ENCODE peak calls at places on chromosomes 1 and 21, in four cellular contexts. W is lower lobe of right lung, V is left ventricle myocardium inferior, M is H7. N is an unnamed sample.

GRCh38 chr21:15638856-15639549 is 90.8 kb upstream of the USP25 start:
- DNase-seq in M (no peak), W (peak; percentile 81), V (no peak), N (no peak)

GRCh38 chr1:37177230-37177864 is 143.0 kb upstream of the GRIK3 start:
- DNase-seq in W (peak; percentile 53), M (peak; percentile 66), V (no peak), N (peak; percentile 90)

GRCh38 chr1:3671371-3672180 is 19.3 kb downstream of the TP73 start:
- DNase-seq in V (peak; percentile 10), M (no peak), W (peak; percentile 50), N (peak; percentile 66)

GRCh38 chr1:185317886-185318310 is 855 bp upstream of the IVNS1ABP start:
- DNase-seq in V (no peak), M (peak; percentile 63), W (no peak), N (peak; percentile 70)

GRCh38 chr1:183622884-183623785 is 12.4 kb downstream of the ARPC5 start:
- DNase-seq in W (peak; percentile 53), V (peak; percentile 33), M (peak; percentile 69), N (peak; percentile 82)

GRCh38 chr21:43903451-43904091 is 38.5 kb downstream of the AGPAT3 start:
- DNase-seq in V (peak; percentile 52), W (peak; percentile 86), M (peak; percentile 67), N (no peak)

GRCh38 chr1:55322842-55323241 is 107.7 kb upstream of the USP24 start:
- DNase-seq in M (no peak), W (no peak), V (no peak), N (no peak)

GRCh38 chr1:5889462-5889861 is 102.8 kb downstream of the NPHP4 start:
- DNase-seq in W (peak; percentile 25), M (no peak), V (no peak), N (no peak)

GRCh38 chr1:230427981-230428380 is 1.8 kb upstream of the PGBD5 start:
- DNase-seq in W (no peak), M (peak; percentile 70), V (no peak), N (peak; percentile 64)

GRCh38 chr21:34202553-34203332 is 129.4 kb downstream of the MRPS6 start:
- DNase-seq in W (peak; percentile 68), M (peak; percentile 73), V (peak; percentile 25), N (peak; percentile 86)

GRCh38 chr1:221089803-221090202 is 210.6 kb downstream of the HLX start:
- DNase-seq in M (no peak), V (no peak), W (no peak), N (no peak)

GRCh38 chr1:204302769-204303168 is 57.0 kb downstream of the PLEKHA6 start:
- DNase-seq in V (no peak), M (no peak), W (no peak), N (no peak)

GRCh38 chr1:159935719-159936283 is 9.6 kb downstream of the IGSF9 start:
- DNase-seq in M (peak; percentile 57), V (no peak), W (no peak), N (no peak)

GRCh38 chr1:22680736-22681135 is 27.7 kb downstream of the C1QB start:
- DNase-seq in W (no peak), M (no peak), V (no peak), N (no peak)

GRCh38 chr1:8023995-8024313 is 2.2 kb downstream of the ERRFI1 start:
- DNase-seq in V (no peak), W (no peak), M (no peak), N (no peak)

GRCh38 chr1:150233359-150234308 is 2.3 kb downstream of the ANP32E start:
- DNase-seq in V (no peak), W (no peak), M (no peak), N (peak; percentile 41)

GRCh38 chr1:7454895-7455784 is 316.0 kb upstream of the VAMP3 start:
- DNase-seq in W (no peak), V (no peak), M (no peak), N (no peak)

GRCh38 chr1:114482585-114482984 is 28.4 kb downstream of the TRIM33 start:
- DNase-seq in M (no peak), W (no peak), V (no peak), N (no peak)

GRCh38 chr1:15807121-15807520 is 328 bp downstream of the UQCRHL start:
- DNase-seq in V (no peak), M (no peak), W (no peak), N (no peak)

GRCh38 chr1:154474802-154475201 is 27.2 kb upstream of the TDRD10 start:
- DNase-seq in W (peak; percentile 75), M (no peak), V (no peak), N (no peak)

GRCh38 chr1:20187813-20188454 is 1.6 kb upstream of the PLA2G2C start:
- DNase-seq in W (no peak), M (no peak), V (no peak), N (no peak)

GRCh38 chr21:42614811-42615342 is 38.5 kb upstream of the PDE9A start:
- DNase-seq in W (peak; percentile 67), V (no peak), M (peak; percentile 74), N (peak; percentile 59)

GRCh38 chr1:70486676-70487470 is 75.8 kb downstream of the CTH start:
- DNase-seq in W (no peak), M (no peak), V (no peak), N (no peak)

GRCh38 chr1:94720091-94720793 is 99.9 kb upstream of the SLC44A3 start:
- DNase-seq in W (peak; percentile 75), V (no peak), M (no peak), N (no peak)

GRCh38 chr1:29981586-29982239 is 741.7 kb downstream of the MATN1 start:
- DNase-seq in M (peak; percentile 38), W (no peak), V (no peak), N (peak; percentile 41)

GRCh38 chr1:27522148-27522859 is 32.3 kb upstream of the WASF2 start:
- DNase-seq in M (no peak), V (no peak), W (peak; percentile 70), N (no peak)

GRCh38 chr1:112685913-112686312 is 11.5 kb downstream of the MOV10 start:
- DNase-seq in M (peak; percentile 15), V (no peak), W (no peak), N (no peak)

GRCh38 chr1:67801903-67802302 is 31.4 kb downstream of the GNG12 start:
- DNase-seq in V (no peak), M (no peak), W (no peak), N (no peak)

GRCh38 chr21:45001134-45002095 is 61.6 kb downstream of the SLX9 start:
- DNase-seq in W (peak; percentile 47), V (peak; percentile 62), M (no peak), N (no peak)

GRCh38 chr1:180633092-180634045 is 1.5 kb downstream of the XPR1 start:
- DNase-seq in V (no peak), W (no peak), M (no peak), N (no peak)
- H3K4me3 ChIP-seq in V (peak overlapping the region; percentile 80), W (peak overlapping the region; percentile 95), M (peak overlapping the region; percentile 86), N (peak overlapping the region; percentile 98)

GRCh38 chr1:85048296-85049064 is at the start of gene MCOLN3:
- DNase-seq in W (peak; percentile 58), M (peak; percentile 82), V (peak; percentile 17), N (peak; percentile 86)
- H3K4me3 ChIP-seq in W (peak within 1 kb of the TSS; percentile 59), M (peak within 1 kb of the TSS; percentile 55), V (peak within 1 kb of the TSS; percentile 67), N (peak within 1 kb of the TSS; percentile 73)

GRCh38 chr1:47183308-47184089 is 6.3 kb downstream of the PDZK1IP1 start:
- DNase-seq in M (peak; percentile 35), V (no peak), W (no peak), N (no peak)

GRCh38 chr1:47182681-47183235 is 7.1 kb downstream of the PDZK1IP1 start:
- DNase-seq in M (peak; percentile 35), V (no peak), W (no peak), N (no peak)

GRCh38 chr1:47180603-47181094 is 9.2 kb downstream of the PDZK1IP1 start:
- DNase-seq in V (no peak), M (no peak), W (no peak), N (no peak)

GRCh38 chr1:47181095-47181954 is 8.5 kb downstream of the PDZK1IP1 start:
- DNase-seq in V (no peak), W (no peak), M (peak; percentile 84), N (peak; percentile 72)

DNA sequence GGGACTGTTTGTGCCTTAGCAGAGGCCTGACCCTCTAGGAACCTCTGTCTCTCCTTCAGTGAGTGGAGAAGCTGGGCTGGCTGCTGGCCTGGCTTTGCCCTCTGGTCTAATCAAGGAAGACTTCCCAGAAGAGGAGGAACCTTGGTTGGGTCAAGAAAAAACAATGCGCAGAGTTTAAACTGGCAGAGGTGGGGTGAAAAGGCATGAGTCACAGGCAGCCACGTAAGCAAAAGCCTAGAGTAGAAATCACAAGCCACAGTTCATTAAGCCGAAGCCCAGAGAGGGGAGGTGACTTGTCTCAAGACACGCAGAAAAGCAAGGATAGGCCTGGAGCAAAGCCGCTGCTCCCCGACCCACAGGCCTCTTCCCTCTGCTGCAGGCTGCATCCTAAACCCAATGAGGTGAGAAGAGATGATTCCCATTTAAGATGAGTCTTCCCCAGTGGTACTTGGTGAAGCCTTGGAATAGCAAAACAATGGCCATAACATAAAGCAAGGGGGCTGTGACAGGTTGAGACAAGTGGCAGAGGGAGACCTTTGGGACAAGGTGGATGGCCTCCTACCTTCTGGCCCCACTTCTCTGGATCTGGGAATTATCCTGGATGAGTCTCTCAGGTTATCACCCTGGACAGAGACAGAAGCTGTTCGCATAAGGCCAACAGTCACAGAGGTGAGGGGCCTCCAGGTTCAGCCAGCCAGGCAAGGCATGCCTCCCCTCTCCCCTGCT is 7.7 kb downstream of the PDZK1IP1 start:
- DNase-seq in V (no peak), M (no peak), W (no peak), N (no peak)
- H3K4me3 ChIP-seq in V (no peak overlapping the region), M (no peak overlapping the region), W (no peak overlapping the region), N (no peak overlapping the region)

DNA sequence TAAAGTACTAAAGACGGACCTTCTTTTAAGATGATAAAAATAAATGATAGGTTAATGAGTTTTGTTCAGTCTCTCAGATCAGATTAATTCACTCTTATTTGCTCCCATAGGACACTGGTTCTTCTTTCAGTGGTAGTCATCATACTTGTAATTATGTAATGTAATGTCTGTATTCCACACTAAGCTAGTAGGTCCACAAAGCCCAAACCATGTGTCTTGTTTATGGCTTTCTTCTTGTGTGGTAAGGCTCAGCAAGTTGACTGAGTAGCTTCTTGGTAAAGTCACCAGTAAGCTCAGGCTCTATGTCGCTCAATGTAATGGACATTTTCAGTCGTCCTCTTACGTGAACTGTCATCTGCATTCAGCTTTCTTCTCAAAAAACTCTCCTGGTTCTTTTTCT is 2.5 kb downstream of the LYPLAL1 start:
- DNase-seq in M (no peak), V (no peak), W (no peak), N (no peak)
- H3K4me3 ChIP-seq in M (no peak overlapping the region), V (peak overlapping the region; percentile 76), W (no peak overlapping the region), N (peak overlapping the region; percentile 83)

GRCh38 chr1:12296623-12297022 is 66.8 kb downstream of the VPS13D start:
- DNase-seq in V (no peak), M (no peak), W (no peak), N (no peak)
- H3K4me3 ChIP-seq in V (no peak overlapping the region), M (no peak overlapping the region), W (no peak overlapping the region), N (no peak overlapping the region)

GRCh38 chr21:39386194-39386593 is 37.3 kb upstream of the HMGN1 start:
- DNase-seq in M (peak; percentile 51), W (no peak), V (no peak), N (no peak)
- H3K4me3 ChIP-seq in M (no peak overlapping the region), W (peak overlapping the region; percentile 59), V (peak overlapping the region; percentile 63), N (no peak overlapping the region)